ENCODE peak calls at places on chromosome 11, in seven cellular contexts. B, N, D, Y, J, T and C are unnamed samples.

GRCh38 chr11:47057374-47057773 is 119.3 kb downstream of the ARFGAP2 start:
- DNase-seq in D (no peak), T (no peak), N (no peak), Y (no peak), J (no peak), B (no peak), C (no peak)

GRCh38 chr11:44982496-44983062 is 31.9 kb upstream of the TP53I11 start:
- DNase-seq in D (no peak), T (no peak), Y (no peak), N (no peak), J (no peak), B (no peak), C (peak)

GRCh38 chr11:96426356-96427103 is 36.7 kb downstream of the JRKL start:
- DNase-seq in B (no peak), N (peak), Y (no peak), J (no peak), D (no peak), T (no peak), C (no peak)

GRCh38 chr11:43833657-43834073 is 47.0 kb upstream of the ALKBH3 start:
- DNase-seq in B (peak), N (no peak), D (no peak), J (no peak), T (no peak), Y (no peak), C (no peak)

GRCh38 chr11:2368851-2369180 is 8.3 kb upstream of the CD81 start:
- DNase-seq in J (no peak), B (no peak), D (no peak), Y (no peak), T (no peak), N (no peak), C (no peak)

GRCh38 chr11:65742353-65742752 is 21.8 kb upstream of the RNASEH2C start:
- DNase-seq in J (no peak), B (no peak), Y (no peak), D (no peak), N (no peak), T (no peak), C (no peak)

GRCh38 chr11:115170133-115170815 is 333.9 kb downstream of the CADM1 start:
- DNase-seq in Y (peak), N (no peak), B (no peak), D (no peak), J (no peak), T (no peak), C (no peak)

GRCh38 chr11:115194798-115195101 is 309.5 kb downstream of the CADM1 start:
- DNase-seq in J (no peak), D (no peak), B (no peak), T (no peak), Y (no peak), N (no peak), C (no peak)

GRCh38 chr11:14380947-14381555 is 22.1 kb upstream of the RRAS2 start:
- DNase-seq in Y (peak), B (peak), N (no peak), D (peak), T (peak), J (no peak), C (peak)

GRCh38 chr11:17744151-17744940 is 9.8 kb downstream of the KCNC1 start:
- DNase-seq in D (no peak), J (no peak), N (no peak), B (no peak), Y (no peak), T (no peak), C (no peak)

GRCh38 chr11:330694-331314 is 10.1 kb upstream of the IFITM3 start:
- DNase-seq in J (no peak), T (no peak), D (no peak), N (no peak), B (peak), Y (no peak), C (no peak)

GRCh38 chr11:123562829-123563228 is 91.6 kb downstream of the SCN3B start:
- DNase-seq in J (no peak), Y (no peak), D (no peak), T (no peak), B (no peak), N (no peak), C (no peak)

GRCh38 chr11:20089796-20090653 is 70.2 kb downstream of the DBX1 start:
- DNase-seq in Y (no peak), T (no peak), N (no peak), D (no peak), B (peak), J (no peak), C (no peak)

GRCh38 chr11:76238551-76238950 is 32.2 kb upstream of the WNT11 start:
- DNase-seq in J (no peak), B (no peak), T (no peak), Y (no peak), N (no peak), D (no peak), C (no peak)

GRCh38 chr11:67507242-67507890 is 596 bp downstream of the CDK2AP2 start:
- DNase-seq in B (peak), D (no peak), T (no peak), J (peak), Y (no peak), N (no peak), C (peak)

GRCh38 chr11:19907008-19907579 is 194.5 kb downstream of the NAV2 start:
- DNase-seq in D (no peak), B (no peak), N (no peak), J (no peak), T (no peak), Y (no peak), C (no peak)

GRCh38 chr11:113401718-113402117 is 14.1 kb downstream of the ANKK1 start:
- DNase-seq in B (peak), Y (no peak), J (peak), N (peak), T (peak), D (peak), C (no peak)

GRCh38 chr11:47980093-47980906 is at the start of gene PTPRJ:
- DNase-seq in N (no peak), D (peak), T (peak), J (no peak), B (peak), Y (peak), C (peak)

GRCh38 chr11:57100638-57101312 is 81.0 kb upstream of the LRRC55 start:
- DNase-seq in J (no peak), N (no peak), Y (no peak), D (no peak), T (no peak), B (no peak), C (no peak)

GRCh38 chr11:93720522-93720921 is 20.8 kb downstream of the TAF1D start:
- DNase-seq in B (no peak), Y (no peak), N (no peak), D (no peak), J (no peak), T (no peak), C (no peak)

GRCh38 chr11:109421981-109422590 is at the start of gene C11orf87:
- DNase-seq in J (no peak), N (no peak), T (no peak), D (peak), B (no peak), Y (peak), C (no peak)

GRCh38 chr11:90318651-90319050 is 95.8 kb upstream of the CHORDC1 start:
- DNase-seq in B (no peak), D (no peak), Y (no peak), N (no peak), T (no peak), J (peak), C (no peak)